ENCODE peak calls at places on chromosome 17, in four cellular contexts. F is lower leg skin, X is IMR-90, I is K562. L is an unnamed sample.

GRCh38 chr17:81391964-81392908 is 3.0 kb upstream of the BAHCC1 start:
- DNase-seq in F (no peak), X (peak), I (no peak), L (no peak)

GRCh38 chr17:56974055-56974454 is 3.9 kb upstream of the SCPEP1 start:
- DNase-seq in F (no peak), X (no peak), I (no peak), L (no peak)

GRCh38 chr17:57862990-57863667 is 13.3 kb upstream of the MRPS23 start:
- DNase-seq in F (no peak), X (no peak), I (peak), L (no peak)

GRCh38 chr17:14323522-14323981 is 22.7 kb downstream of the HS3ST3B1 start:
- DNase-seq in F (no peak), X (no peak), I (no peak), L (no peak)

GRCh38 chr17:51951737-51952136 is 206.8 kb downstream of the CA10 start:
- DNase-seq in F (no peak), X (no peak), I (no peak), L (no peak)

GRCh38 chr17:41539979-41540701 is 12.0 kb upstream of the KRT19 start:
- DNase-seq in F (no peak), X (no peak), I (no peak), L (no peak)

GRCh38 chr17:73657473-73658116 is 13.3 kb upstream of the SDK2 start:
- DNase-seq in F (no peak), X (no peak), I (peak), L (no peak)

GRCh38 chr17:50440172-50440837 is 14.3 kb downstream of the ACSF2 start:
- DNase-seq in F (no peak), X (no peak), I (no peak), L (no peak)

GRCh38 chr17:29292071-29292991 is 1.6 kb downstream of the NUFIP2 start:
- DNase-seq in F (peak), X (peak), I (peak), L (peak)

GRCh38 chr17:54968954-54969400 is 412 bp downstream of the STXBP4 start:
- DNase-seq in F (no peak), X (peak), I (peak), L (no peak)

GRCh38 chr17:21019976-21020575 is 22.7 kb downstream of the USP22 start:
- DNase-seq in F (no peak), X (no peak), I (no peak), L (no peak)

GRCh38 chr17:73566905-73567782 is 77.1 kb downstream of the SDK2 start:
- DNase-seq in F (no peak), X (no peak), I (no peak), L (no peak)

DNA sequence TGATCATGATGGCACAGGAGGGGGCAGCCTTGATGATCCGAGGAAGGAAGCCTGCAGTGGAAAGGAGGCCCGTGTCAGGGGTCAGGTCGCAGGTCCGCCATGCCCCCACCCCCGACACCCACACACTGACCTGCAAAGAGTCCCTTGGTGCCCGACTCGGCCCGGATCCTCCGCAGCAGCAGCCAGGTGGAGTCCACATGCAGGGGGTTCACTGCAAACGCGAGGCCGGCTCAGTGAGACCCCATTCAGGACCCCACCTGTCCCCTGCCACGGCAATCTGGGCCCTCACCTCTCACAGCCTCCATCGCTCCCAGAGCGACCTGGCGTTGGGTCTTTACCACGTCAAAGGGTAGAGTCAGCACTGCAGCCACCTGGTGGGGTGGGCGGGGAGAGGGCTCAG is 4.6 kb downstream of the SLC25A39 start:
- DNase-seq in F (no peak), X (no peak), I (no peak), L (no peak)
- TF ChIP-seq POLR2A in F (no peak), X (no peak), I (no peak), L (no peak)

DNA sequence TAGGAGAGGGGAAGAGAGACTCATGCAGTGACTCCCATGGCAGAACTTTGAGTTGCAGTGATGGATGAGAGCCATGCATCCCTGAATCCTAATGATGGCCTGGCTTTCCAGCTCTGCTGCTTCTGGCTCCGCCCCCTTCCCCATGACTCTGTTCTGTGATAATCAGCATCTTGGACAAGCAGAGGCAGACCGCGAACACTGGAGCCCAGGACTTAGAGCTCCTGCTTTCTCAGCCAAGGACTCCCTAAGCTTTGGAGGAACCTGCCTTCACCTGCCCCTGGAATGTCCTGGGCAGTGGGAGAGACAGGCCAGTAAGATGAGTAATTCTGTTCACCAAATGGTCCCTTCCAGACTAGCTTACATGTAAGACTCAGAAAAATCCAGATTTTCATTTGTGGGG is 12.5 kb downstream of the CCDC92B start:
- DNase-seq in F (no peak), X (no peak), I (no peak), L (no peak)
- TF ChIP-seq POLR2A in F (no peak), X (no peak), I (no peak), L (no peak)

GRCh38 chr17:77206125-77206523 is 65.4 kb downstream of the SEC14L1 start:
- DNase-seq in F (no peak), X (no peak), I (no peak), L (no peak)

GRCh38 chr17:77208217-77208808 is 67.5 kb downstream of the SEC14L1 start:
- DNase-seq in F (no peak), X (peak), I (no peak), L (no peak)

GRCh38 chr17:77207689-77208216 is 67.0 kb downstream of the SEC14L1 start:
- DNase-seq in F (no peak), X (no peak), I (no peak), L (no peak)

GRCh38 chr17:77205396-77206124 is 64.8 kb downstream of the SEC14L1 start:
- DNase-seq in F (no peak), X (no peak), I (no peak), L (no peak)

GRCh38 chr17:77206557-77206956 is 65.8 kb downstream of the SEC14L1 start:
- DNase-seq in F (no peak), X (peak), I (no peak), L (no peak)
- TF ChIP-seq POLR2A in F (no peak), X (no peak), I (no peak), L (no peak)

GRCh38 chr17:4806770-4807533 is at the start of gene PLD2:
- DNase-seq in F (peak), X (peak), I (peak), L (peak)
- TF ChIP-seq POLR2A in F (no peak), X (no peak), I (no peak), L (peak)

GRCh38 chr17:1108810-1109605 is 70.8 kb downstream of the ABR start:
- DNase-seq in F (no peak), X (peak), I (no peak), L (peak)
- TF ChIP-seq POLR2A in F (no peak), X (peak), I (no peak), L (peak)

GRCh38 chr17:44333371-44333770 is 8.7 kb upstream of the SLC25A39 start:
- DNase-seq in F (no peak), X (no peak), I (no peak), L (no peak)
- TF ChIP-seq POLR2A in F (no peak), X (no peak), I (no peak), L (no peak)

DNA sequence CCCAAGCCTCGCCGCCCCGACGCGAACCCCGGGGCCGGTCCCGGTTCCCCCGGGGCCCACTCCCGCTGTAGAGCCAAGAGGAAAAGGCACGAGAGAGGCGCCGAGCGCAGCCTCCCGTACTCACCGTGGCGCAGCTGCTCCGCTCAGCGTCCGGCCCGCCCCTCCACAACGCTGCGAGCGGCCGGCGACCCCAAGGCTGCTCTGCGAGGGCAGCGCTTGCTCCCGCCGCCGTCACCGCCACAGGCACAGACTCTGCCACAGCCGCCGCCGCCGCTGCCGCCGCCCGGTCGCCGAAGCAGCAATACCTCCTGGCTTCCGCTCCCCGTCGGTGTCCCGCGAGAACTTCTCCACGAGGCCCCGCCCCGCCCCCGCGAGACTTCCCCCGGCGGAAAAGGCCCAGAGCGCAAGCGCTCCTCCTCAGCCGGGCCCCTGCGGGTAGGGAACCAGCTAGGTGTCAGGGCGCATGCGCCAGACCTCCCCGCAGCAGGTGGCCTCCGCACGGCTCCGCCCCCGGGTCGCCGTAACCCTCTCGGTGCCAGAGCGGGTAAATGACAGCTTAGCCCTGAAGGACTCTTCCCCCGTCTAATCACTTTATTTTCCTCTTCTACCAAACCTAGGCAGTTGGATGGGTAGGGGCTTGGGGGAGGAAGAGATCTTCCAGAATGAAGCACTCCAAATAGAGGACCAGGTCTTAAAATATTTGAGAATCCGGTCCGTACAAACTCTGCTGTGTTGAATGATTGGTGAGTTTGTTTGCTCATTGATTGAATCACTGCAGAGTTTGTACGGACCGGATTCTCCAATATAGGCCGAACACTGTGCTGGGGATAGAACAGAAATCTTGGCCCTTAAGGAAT is at the start of gene GRB2:
- DNase-seq in F (peak), X (peak), I (peak), L (peak)
- TF ChIP-seq POLR2A in F (no peak), X (peak), I (peak), L (peak)

GRCh38 chr17:61443475-61443882 is 8.7 kb upstream of the TBX4 start:
- DNase-seq in F (no peak), X (no peak), I (peak), L (no peak)
- TF ChIP-seq POLR2A in F (no peak), X (no peak), I (no peak), L (no peak)

GRCh38 chr17:82817947-82818346 is 21.9 kb downstream of the ZNF750 start:
- DNase-seq in F (no peak), X (peak), I (no peak), L (no peak)
- TF ChIP-seq POLR2A in F (no peak), X (no peak), I (no peak), L (no peak)

GRCh38 chr17:80285237-80285920 is 24.7 kb downstream of the RNF213 start:
- DNase-seq in F (no peak), X (no peak), I (no peak), L (no peak)

GRCh38 chr17:80284631-80285030 is 24.0 kb downstream of the RNF213 start:
- DNase-seq in F (no peak), X (no peak), I (peak), L (no peak)

GRCh38 chr17:80286638-80286960 is 25.9 kb downstream of the RNF213 start:
- DNase-seq in F (no peak), X (no peak), I (no peak), L (no peak)

GRCh38 chr17:80281516-80281915 is 20.9 kb downstream of the RNF213 start:
- DNase-seq in F (no peak), X (no peak), I (no peak), L (no peak)

GRCh38 chr17:80283116-80283852 is 22.6 kb downstream of the RNF213 start:
- DNase-seq in F (no peak), X (no peak), I (no peak), L (no peak)
- TF ChIP-seq POLR2A in F (no peak), X (no peak), I (no peak), L (no peak)